ENCODE peak calls at places on chromosomes 4 and X, in four cellular contexts. M is heart right ventricle, W is upper lobe of right lung, G is WERI-Rb-1. L is an unnamed sample.

GRCh38 chr4:158146736-158147135 is 26.1 kb downstream of the GASK1B start:
- DNase-seq in M (no peak), W (no peak), G (no peak), L (no peak)

GRCh38 chr4:86446996-86447395 is 87.1 kb upstream of the MAPK10 start:
- DNase-seq in M (no peak), W (no peak), G (no peak), L (no peak)

GRCh38 chr4:142248946-142249345 is 597.2 kb downstream of the INPP4B start:
- DNase-seq in M (no peak), W (no peak), G (no peak), L (no peak)

GRCh38 chrX:44975666-44976263 is 102.8 kb downstream of the KDM6A start:
- DNase-seq in M (no peak), W (no peak), G (no peak), L (no peak)

GRCh38 chrX:44462851-44463250 is 79.8 kb downstream of the FUNDC1 start:
- DNase-seq in M (no peak), W (no peak), G (no peak), L (no peak)

GRCh38 chr4:22187203-22187835 is 238.7 kb upstream of the KCNIP4 start:
- DNase-seq in M (no peak), W (no peak), G (no peak), L (no peak)

GRCh38 chr4:146058531-146058930 is 117.0 kb upstream of the LSM6 start:
- DNase-seq in M (no peak), W (no peak), G (no peak), L (no peak)

GRCh38 chr4:23909671-23910070 is 19.8 kb upstream of the PPARGC1A start:
- DNase-seq in M (no peak), W (no peak), G (no peak), L (no peak)

GRCh38 chr4:52028970-52029369 is 8.8 kb upstream of the LRRC66 start:
- DNase-seq in M (no peak), W (no peak), G (no peak), L (no peak)

GRCh38 chr4:68267433-68267944 is 22.0 kb upstream of the TMPRSS11B start:
- DNase-seq in M (no peak), W (no peak), G (no peak), L (no peak)

GRCh38 chr4:117327491-117327890 is 242.1 kb upstream of the TRAM1L1 start:
- DNase-seq in M (no peak), W (no peak), G (no peak), L (no peak)

GRCh38 chr4:120923201-120923522 is 636 bp upstream of the PRDM5 start:
- DNase-seq in M (no peak), W (no peak), G (no peak), L (no peak)

GRCh38 chr4:67151376-67152343 is 393.6 kb downstream of the CENPC start:
- DNase-seq in M (no peak), W (no peak), G (no peak), L (no peak)

DNA sequence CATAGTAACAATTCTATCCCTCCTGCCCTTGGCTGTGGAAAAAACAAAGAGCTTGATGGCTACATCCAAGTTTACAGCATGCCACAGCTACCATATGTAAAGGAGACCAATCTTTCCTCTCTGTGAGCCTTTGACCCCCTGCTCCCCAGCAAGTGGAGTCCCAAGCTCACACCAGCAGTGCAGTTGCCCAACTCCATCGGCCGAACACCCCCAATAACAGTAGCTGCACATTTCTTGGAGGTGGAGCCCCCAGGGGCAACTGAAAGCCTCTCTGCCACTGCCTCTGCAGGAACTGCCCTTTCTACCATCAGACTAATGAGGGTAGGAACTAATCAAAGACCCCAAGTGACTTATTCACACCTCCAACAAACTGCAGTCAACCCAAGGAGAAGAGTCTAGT is 81.0 kb upstream of the TCEAL2 start:
- DNase-seq in M (no peak), W (no peak), G (no peak), L (no peak)
- H3K9me3 ChIP-seq in M (no peaks in the 10 kb centered on the region), W (no peaks in the 10 kb centered on the region), G (no peaks in the 10 kb centered on the region), L (no peaks in the 10 kb centered on the region)

GRCh38 chrX:64885850-64886249 is 90.4 kb downstream of the ZC4H2 start:
- DNase-seq in M (no peak), W (no peak), G (peak; percentile 22), L (no peak)
- TF ChIP-seq CTCF in M (peak; percentile 25), W (peak; percentile 50), G (peak; percentile 79), L (peak; percentile 19)

GRCh38 chr4:92253986-92254671 is 49.6 kb upstream of the GRID2 start:
- DNase-seq in M (no peak), W (no peak), G (no peak), L (no peak)

GRCh38 chr4:92257931-92258857 is 45.6 kb upstream of the GRID2 start:
- DNase-seq in M (no peak), W (no peak), G (no peak), L (no peak)

GRCh38 chr4:92254767-92255442 is 48.9 kb upstream of the GRID2 start:
- DNase-seq in M (no peak), W (no peak), G (no peak), L (no peak)

GRCh38 chr4:92253550-92253949 is 50.2 kb upstream of the GRID2 start:
- DNase-seq in M (no peak), W (no peak), G (no peak), L (no peak)

GRCh38 chr4:92255920-92256244 is 47.9 kb upstream of the GRID2 start:
- DNase-seq in M (no peak), W (no peak), G (no peak), L (no peak)
- H3K9me3 ChIP-seq in M (no peaks in the 10 kb centered on the region), W (no peaks in the 10 kb centered on the region), G (peaks cover 17% of the 10 kb centered on the region), L (peaks cover 6% of the 10 kb centered on the region)

DNA sequence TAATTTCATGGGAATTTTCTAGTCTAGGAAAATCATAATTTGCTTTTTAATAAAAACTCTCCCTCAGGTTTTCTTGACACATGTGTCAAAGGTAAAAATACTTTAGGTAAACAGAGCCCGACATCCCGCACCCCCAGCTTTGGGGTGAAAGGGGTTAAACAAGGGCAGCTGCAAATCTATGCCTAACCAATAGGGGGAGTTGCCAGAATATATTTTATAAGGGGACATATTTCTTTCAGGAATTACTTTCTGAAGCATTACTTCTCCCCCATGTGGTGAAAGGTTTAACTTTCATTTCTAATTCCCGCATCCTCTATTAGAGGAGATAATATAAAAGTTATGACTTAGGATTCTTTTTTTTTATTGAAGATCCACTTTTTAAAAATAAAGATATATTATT is 53.9 kb upstream of the HEPH start:
- DNase-seq in M (no peak), W (no peak), G (no peak), L (no peak)
- TF ChIP-seq CTCF in M (peak; percentile 35), W (peak; percentile 44), G (peak; percentile 16), L (no peak)

GRCh38 chrX:97842468-97843199 is 958.9 kb downstream of the RPA4 start:
- DNase-seq in M (no peak), W (no peak), G (no peak), L (no peak)
- H3K9me3 ChIP-seq in M (no peaks in the 10 kb centered on the region), W (no peaks in the 10 kb centered on the region), G (peaks cover 26% of the 10 kb centered on the region), L (no peaks in the 10 kb centered on the region)

DNA sequence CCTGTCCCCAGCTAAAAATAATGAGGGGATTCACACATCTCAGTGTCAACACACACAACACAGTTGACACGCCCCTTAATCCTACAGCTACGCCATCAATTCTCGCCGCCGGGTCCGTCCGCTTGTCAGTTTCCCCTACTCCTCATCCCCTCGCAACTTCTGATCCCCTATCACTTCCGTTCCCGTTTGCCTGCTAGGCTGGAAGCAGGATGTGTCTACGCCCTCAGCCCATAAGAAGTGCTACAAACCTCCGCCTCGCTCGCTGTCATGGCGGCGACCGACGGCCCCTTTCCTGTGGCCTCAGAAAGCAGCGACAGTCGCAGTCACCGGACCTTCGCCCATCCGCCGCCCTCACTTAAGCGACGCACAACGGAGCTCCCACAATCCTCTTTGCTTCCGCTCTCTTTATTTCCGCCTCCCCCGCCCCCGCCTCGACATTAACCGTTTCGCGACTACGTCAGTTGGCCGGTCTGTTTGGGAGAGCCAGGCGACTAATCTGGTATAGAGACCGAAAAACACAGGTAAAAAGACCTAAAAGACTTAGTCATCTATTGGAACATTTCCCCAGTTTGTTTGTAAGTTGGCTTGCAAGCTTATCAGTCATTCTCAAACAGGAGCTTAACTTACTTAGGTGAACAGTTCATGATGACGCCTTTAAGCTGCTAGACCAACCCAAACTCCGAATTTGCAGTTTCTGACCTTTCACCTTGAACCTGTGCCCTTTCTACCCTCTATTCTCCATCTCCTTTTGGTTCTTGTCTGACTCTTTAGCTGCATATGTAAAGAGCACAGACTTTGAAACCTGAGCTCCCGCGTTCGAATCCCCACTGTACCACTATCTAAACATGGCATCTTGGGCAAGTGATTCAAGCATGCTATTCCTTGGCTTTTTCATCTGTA is at the start of gene SLC25A53:
- DNase-seq in M (peak; percentile 71), W (peak; percentile 86), G (peak; percentile 82), L (peak; percentile 86)
- TF ChIP-seq CTCF in M (no peak), W (no peak), G (no peak), L (no peak)

L was measured in suprapubic skin.